ENCODE peak calls at places on chromosomes 16 and 17, in seven cellular contexts. R is fibroblast of lung, U is HepG2, N is GM12878, T is MM.1S, S is mammary epithelial cell, D is PC-3. Q is an unnamed sample.

GRCh38 chr17:57366558-57367351 is 110.4 kb downstream of the MSI2 start:
- DNase-seq in S (no peak), D (peak; percentile 23), T (no peak), N (no peak), U (peak; percentile 75), R (no peak), Q (no peak)

GRCh38 chr16:52212841-52213240 is 334.1 kb downstream of the TOX3 start:
- DNase-seq in U (no peak), N (no peak), S (no peak), R (no peak), T (no peak), D (no peak), Q (no peak)

GRCh38 chr16:63856537-63856936 is 1265.3 kb downstream of the CDH11 start:
- DNase-seq in U (no peak), D (no peak), N (no peak), R (no peak), S (no peak), T (no peak), Q (no peak)

GRCh38 chr17:10073026-10073425 is 125.4 kb downstream of the GAS7 start:
- DNase-seq in U (no peak), T (no peak), R (no peak), D (no peak), S (peak; percentile 4), N (no peak), Q (no peak)

GRCh38 chr17:80970044-80970761 is 21.4 kb upstream of the CHMP6 start:
- DNase-seq in U (no peak), D (peak; percentile 57), S (no peak), N (no peak), T (peak; percentile 38), R (peak; percentile 27), Q (no peak)

GRCh38 chr16:31435341-31436220 is 7.0 kb downstream of the ZNF843 start:
- DNase-seq in T (no peak), D (no peak), U (no peak), R (no peak), N (no peak), S (no peak), Q (no peak)

GRCh38 chr16:1331712-1332617 is 1.5 kb upstream of the BAIAP3 start:
- DNase-seq in T (peak; percentile 93), D (peak; percentile 55), S (peak; percentile 43), N (peak; percentile 39), R (peak; percentile 32), U (peak; percentile 92), Q (no peak)

GRCh38 chr17:38416840-38417209 is 11.4 kb upstream of the ARHGAP23 start:
- DNase-seq in D (no peak), R (no peak), T (no peak), N (no peak), S (no peak), U (no peak), Q (no peak)

GRCh38 chr16:65449526-65449925 is 327.7 kb upstream of the CDH11 start:
- DNase-seq in U (no peak), R (no peak), T (no peak), N (no peak), D (no peak), S (no peak), Q (no peak)

GRCh38 chr16:4615389-4616046 is 830 bp upstream of the UBALD1 start:
- DNase-seq in T (no peak), S (no peak), R (no peak), U (no peak), N (no peak), D (no peak), Q (no peak)

GRCh38 chr17:76697702-76698465 is 12.9 kb downstream of the MXRA7 start:
- DNase-seq in D (no peak), N (no peak), R (peak; percentile 72), S (no peak), T (no peak), U (no peak), Q (no peak)

GRCh38 chr17:46877466-46877865 is 26.1 kb downstream of the WNT9B start:
- DNase-seq in D (no peak), U (no peak), R (no peak), N (no peak), S (no peak), T (no peak), Q (no peak)

GRCh38 chr16:12087901-12088364 is 111.4 kb downstream of the SNX29 start:
- DNase-seq in U (no peak), R (no peak), N (no peak), T (no peak), D (no peak), S (no peak), Q (no peak)

GRCh38 chr16:5461574-5461973 is 364.0 kb upstream of the EEF2KMT start:
- DNase-seq in S (no peak), U (no peak), R (no peak), T (no peak), N (no peak), D (no peak), Q (no peak)

GRCh38 chr17:49898547-49899490 is 51.0 kb upstream of the TAC4 start:
- DNase-seq in R (no peak), N (no peak), U (peak; percentile 66), S (no peak), T (no peak), D (peak; percentile 49), Q (no peak)

GRCh38 chr17:68910256-68910705 is 44.9 kb downstream of the ABCA8 start:
- DNase-seq in S (peak; percentile 5), T (no peak), D (no peak), R (peak; percentile 50), U (no peak), N (no peak), Q (no peak)

GRCh38 chr17:68461122-68461539 is 3.8 kb upstream of the WIPI1 start:
- DNase-seq in U (no peak), R (peak; percentile 36), S (no peak), T (no peak), N (no peak), D (no peak), Q (no peak)

DNA sequence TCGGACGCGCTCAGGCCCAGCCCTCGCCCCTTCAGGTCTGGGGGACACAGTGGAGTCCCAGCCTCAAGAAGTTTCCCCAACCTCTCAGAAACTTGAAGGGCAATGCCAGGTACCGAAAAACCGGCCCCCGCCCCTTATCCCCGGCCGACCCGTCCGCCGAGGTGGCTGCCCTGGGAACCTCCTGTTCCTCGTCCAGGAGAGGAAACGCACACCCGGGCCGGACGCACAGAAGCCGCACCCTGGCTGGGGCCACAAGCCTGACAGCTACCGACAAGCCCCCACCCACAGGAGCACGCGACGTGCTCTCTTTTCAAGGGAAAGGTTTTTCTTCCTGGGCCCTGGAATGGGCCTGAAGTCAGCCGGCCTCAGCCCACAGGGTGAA is 37.2 kb downstream of the CBFA2T3 start:
- DNase-seq in S (no peak), R (no peak), D (no peak), T (no peak), U (no peak), N (no peak), Q (no peak)
- TF ChIP-seq EZH2 in S (no peak), R (no peak), D (no peak), T (no peak), U (no peak), N (no peak), Q (no peak)

DNA sequence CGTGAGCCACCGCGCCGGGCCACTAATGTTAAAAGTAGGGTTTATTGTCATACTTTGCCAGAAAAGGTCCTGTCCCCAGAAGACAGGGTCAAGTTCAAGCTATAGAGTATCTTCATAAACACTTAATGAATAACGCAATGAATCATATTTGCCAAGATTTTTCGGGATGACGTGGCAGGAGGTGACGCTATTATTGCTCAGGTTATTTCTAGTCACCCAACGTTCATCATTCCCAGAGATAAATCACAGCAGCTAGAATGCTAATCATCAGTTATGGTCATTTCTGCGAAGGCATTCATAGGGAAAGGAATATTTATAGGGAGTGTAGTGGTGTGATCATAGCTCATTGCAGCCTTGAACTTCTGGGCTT is 2.0 kb downstream of the TMC5 start:
- DNase-seq in U (no peak), S (peak; percentile 85), D (peak; percentile 98), R (peak; percentile 8), T (no peak), N (no peak), Q (no peak)
- H3K9ac ChIP-seq in U (no peak overlapping the region), S (no peak overlapping the region), D (no peak overlapping the region), R (no peak overlapping the region), T (no peak overlapping the region), N (no peak overlapping the region), Q (no peak overlapping the region)

GRCh38 chr16:3021449-3022207 is 1.5 kb downstream of the TNFRSF12A start:
- DNase-seq in U (peak; percentile 68), T (no peak), D (peak; percentile 90), S (peak; percentile 96), R (peak; percentile 88), N (no peak), Q (no peak)
- H3K4me3 ChIP-seq in U (peak overlapping the region; percentile 93), T (no peak overlapping the region), D (peak overlapping the region; percentile 94), S (peak overlapping the region; percentile 85), R (peak overlapping the region; percentile 54), N (peak overlapping the region; percentile 73), Q (peak overlapping the region; percentile 83)

DNA sequence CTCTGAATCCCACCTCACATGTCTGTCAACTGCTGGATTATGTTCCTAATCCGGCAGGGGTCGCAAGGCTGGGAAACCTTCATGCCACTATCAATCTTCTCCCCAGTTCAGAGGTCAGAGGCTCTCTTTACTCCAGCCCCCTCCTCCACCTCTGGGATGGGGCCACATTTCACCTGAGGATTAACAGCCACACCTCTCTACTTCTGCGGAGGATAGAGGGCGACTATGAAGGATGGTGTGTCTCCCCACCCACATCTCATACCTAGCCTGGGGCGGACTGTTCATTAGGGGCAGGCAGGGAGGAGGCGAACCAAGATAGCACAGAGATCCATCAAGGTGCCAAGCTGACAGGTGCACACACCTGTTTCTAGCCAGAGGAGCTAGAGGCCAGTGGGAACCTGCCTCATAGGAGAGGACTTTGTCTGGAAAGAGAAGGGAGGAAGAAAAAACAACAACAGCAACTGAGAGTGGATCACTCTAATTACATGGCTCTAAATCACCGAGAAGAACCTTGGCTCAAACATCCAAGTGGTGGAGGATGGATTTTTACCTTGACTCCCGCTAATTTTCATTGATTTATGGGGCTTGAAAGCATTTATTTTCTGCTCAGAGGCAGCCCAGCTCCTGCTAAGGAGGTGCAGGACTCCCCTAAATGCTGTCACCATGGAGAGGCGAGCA is 41.9 kb upstream of the SKAP1 start:
- DNase-seq in D (no peak), U (no peak), T (no peak), R (no peak), S (no peak), N (no peak), Q (no peak)
- TF ChIP-seq EZH2 in D (no peak), U (no peak), T (no peak), R (no peak), S (no peak), N (no peak), Q (no peak)

GRCh38 chr17:64083093-64083492 is 46.9 kb downstream of the ERN1 start:
- DNase-seq in R (no peak), S (no peak), T (no peak), N (no peak), U (no peak), D (no peak), Q (no peak)

GRCh38 chr17:64080174-64080618 is 49.7 kb downstream of the ERN1 start:
- DNase-seq in T (no peak), S (no peak), D (no peak), U (peak; percentile 53), N (no peak), R (no peak), Q (no peak)

GRCh38 chr17:64083571-64084085 is 46.3 kb downstream of the ERN1 start:
- DNase-seq in D (no peak), U (no peak), T (no peak), R (no peak), N (no peak), S (no peak), Q (no peak)

GRCh38 chr17:64084086-64084939 is 45.6 kb downstream of the ERN1 start:
- DNase-seq in D (peak; percentile 94), R (peak; percentile 46), S (peak; percentile 62), U (peak; percentile 89), T (peak; percentile 31), N (no peak), Q (no peak)

GRCh38 chr17:64081802-64082799 is 47.8 kb downstream of the ERN1 start:
- DNase-seq in U (peak; percentile 93), N (peak; percentile 72), T (peak; percentile 81), R (peak; percentile 86), S (peak; percentile 83), D (peak; percentile 98), Q (no peak)
- H3K9ac ChIP-seq in U (peak overlapping the region; percentile 73), N (no peak overlapping the region), T (peak overlapping the region; percentile 76), R (no peak overlapping the region), S (peak overlapping the region; percentile 2), D (peak overlapping the region; percentile 79), Q (peak overlapping the region; percentile 34)

Q was measured in SK-N-MC.